ENCODE peak calls at places on chromosomes 12 and 14, in five cellular contexts. G is NCI-H510A treated with DMSO at 0.1 percent for 48 hours, F is ELF-1, S is KG1, Z is AG09319. A is an unnamed sample.

GRCh38 chr12:13154027-13154538 is 42.4 kb upstream of the EMP1 start:
- DNase-seq in G (no peak), F (no peak), S (no peak), Z (peak; percentile 52), A (no peak)

GRCh38 chr12:105386431-105386830 is 55.9 kb downstream of the C12orf75 start:
- DNase-seq in G (no peak), F (no peak), S (no peak), Z (no peak), A (no peak)

GRCh38 chr12:96164951-96165858 is 29.0 kb upstream of the ELK3 start:
- DNase-seq in G (no peak), F (no peak), S (no peak), Z (no peak), A (no peak)

GRCh38 chr12:10018390-10018789 is 8.0 kb downstream of the CLEC12B start:
- DNase-seq in G (no peak), F (no peak), S (peak; percentile 14), Z (no peak), A (no peak)

GRCh38 chr12:105273601-105274000 is 37.6 kb upstream of the APPL2 start:
- DNase-seq in G (no peak), F (no peak), S (no peak), Z (no peak), A (no peak)

GRCh38 chr14:94540031-94540794 is 21.0 kb upstream of the SERPINA4 start:
- DNase-seq in G (no peak), F (peak; percentile 44), S (no peak), Z (no peak), A (no peak)

GRCh38 chr12:121875582-121875981 is 13.0 kb upstream of the PSMD9 start:
- DNase-seq in G (no peak), F (no peak), S (no peak), Z (no peak), A (no peak)

GRCh38 chr12:93784339-93785086 is 107.3 kb downstream of the CRADD start:
- DNase-seq in G (no peak), F (peak; percentile 76), S (no peak), Z (no peak), A (peak; percentile 73)

GRCh38 chr12:6551063-6551461 is 4.8 kb downstream of the IFFO1 start:
- DNase-seq in G (no peak), F (no peak), S (no peak), Z (no peak), A (no peak)

GRCh38 chr14:67763158-67763822 is 53.1 kb downstream of the ZFYVE26 start:
- DNase-seq in G (peak; percentile 17), F (no peak), S (no peak), Z (no peak), A (no peak)

GRCh38 chr12:4434721-4435425 is 10.7 kb downstream of the FGF6 start:
- DNase-seq in G (no peak), F (no peak), S (peak; percentile 13), Z (no peak), A (no peak)

GRCh38 chr14:103124501-103125001 is 1.3 kb downstream of the TNFAIP2 start:
- DNase-seq in G (no peak), F (no peak), S (no peak), Z (no peak), A (no peak)

GRCh38 chr12:44088647-44089046 is 252.8 kb downstream of the TMEM117 start:
- DNase-seq in G (no peak), F (no peak), S (no peak), Z (no peak), A (no peak)

GRCh38 chr14:42027271-42027670 is 420.6 kb downstream of the LRFN5 start:
- DNase-seq in G (no peak), F (no peak), S (no peak), Z (no peak), A (no peak)

GRCh38 chr14:28101992-28102391 is 664.6 kb upstream of the FOXG1 start:
- DNase-seq in G (peak; percentile 42), F (no peak), S (no peak), Z (no peak), A (no peak)

GRCh38 chr12:76866726-76867125 is 12.1 kb downstream of the CSRP2 start:
- DNase-seq in G (no peak), F (peak; percentile 14), S (no peak), Z (peak; percentile 74), A (peak; percentile 57)

GRCh38 chr14:89493877-89494634 is 77.0 kb upstream of the FOXN3 start:
- DNase-seq in G (no peak), F (no peak), S (no peak), Z (no peak), A (no peak)

GRCh38 chr12:27031531-27031930 is 9.2 kb downstream of the MED21 start:
- DNase-seq in G (no peak), F (no peak), S (no peak), Z (no peak), A (no peak)

GRCh38 chr12:66107451-66107915 is 23.1 kb downstream of the LLPH start:
- DNase-seq in G (peak; percentile 87), F (peak; percentile 88), S (peak; percentile 83), Z (peak; percentile 89), A (peak; percentile 91)

GRCh38 chr14:100525615-100526014 is 61.6 kb downstream of the BEGAIN start:
- DNase-seq in G (no peak), F (no peak), S (no peak), Z (no peak), A (no peak)

GRCh38 chr14:90576581-90576980 is 179.8 kb downstream of the CALM1 start:
- DNase-seq in G (no peak), F (no peak), S (no peak), Z (peak; percentile 8), A (no peak)

GRCh38 chr14:51576899-51577298 is 74.8 kb upstream of the FRMD6 start:
- DNase-seq in G (no peak), F (no peak), S (no peak), Z (no peak), A (no peak)

GRCh38 chr14:91405241-91405721 is 12.3 kb downstream of the CCDC88C start:
- DNase-seq in G (no peak), F (no peak), S (no peak), Z (no peak), A (no peak)

GRCh38 chr12:116948298-116948697 is 37.5 kb downstream of the FBXW8 start:
- DNase-seq in G (no peak), F (no peak), S (no peak), Z (no peak), A (no peak)

GRCh38 chr12:76637807-76638206 is 78.2 kb upstream of the OSBPL8 start:
- DNase-seq in G (no peak), F (no peak), S (no peak), Z (no peak), A (no peak)

GRCh38 chr12:51008329-51008728 is 17.9 kb downstream of the SLC11A2 start:
- DNase-seq in G (no peak), F (no peak), S (no peak), Z (no peak), A (no peak)

GRCh38 chr14:22871962-22872832 is 657 bp downstream of the LRP10 start:
- DNase-seq in G (peak; percentile 78), F (peak; percentile 94), S (peak; percentile 59), Z (peak; percentile 64), A (peak; percentile 62)

GRCh38 chr14:48129472-48129871 is 454.1 kb upstream of the MDGA2 start:
- DNase-seq in G (no peak), F (no peak), S (no peak), Z (no peak), A (no peak)

GRCh38 chr12:9363145-9363544 is 154.9 kb upstream of the PZP start:
- DNase-seq in G (no peak), F (no peak), S (no peak), Z (no peak), A (no peak)

GRCh38 chr14:63717704-63718103 is 10.2 kb downstream of the SGPP1 start:
- DNase-seq in G (peak; percentile 10), F (no peak), S (no peak), Z (no peak), A (no peak)

GRCh38 chr12:22577667-22578066 is 33.3 kb upstream of the C2CD5 start:
- DNase-seq in G (no peak), F (no peak), S (no peak), Z (no peak), A (no peak)

GRCh38 chr12:104673294-104674062 is 216.7 kb downstream of the CHST11 start:
- DNase-seq in G (no peak), F (no peak), S (no peak), Z (peak; percentile 29), A (no peak)

GRCh38 chr14:51783765-51784164 is 76.6 kb upstream of the GNG2 start:
- DNase-seq in G (no peak), F (no peak), S (no peak), Z (no peak), A (no peak)